ENCODE peak calls at places on chromosome 11, in five cellular contexts. O is fibroblast of mammary gland, K is tibial nerve, H is left ventricle myocardium inferior, R is dorsolateral prefrontal cortex. J is an unnamed sample.
A peak's percentile ranks its signal among the peaks of the same experiment; 100 is the strongest.

GRCh38 chr11:77112641-77113381 is 10.2 kb downstream of the OMP start:
- DNase-seq in O (no peak), K (no peak), H (no peak), R (no peak), J (no peak)

GRCh38 chr11:63945482-63946163 is 6.8 kb downstream of the NAA40 start:
- DNase-seq in O (peak; percentile 82), K (peak; percentile 57), H (peak; percentile 55), R (peak; percentile 38), J (peak; percentile 61)

GRCh38 chr11:102421262-102421661 is 31.3 kb downstream of the TMEM123 start:
- DNase-seq in O (no peak), K (no peak), H (no peak), R (no peak), J (no peak)

GRCh38 chr11:34749666-34750659 is 129.1 kb downstream of the EHF start:
- DNase-seq in O (peak; percentile 96), K (peak; percentile 81), H (peak; percentile 74), R (no peak), J (no peak)

GRCh38 chr11:57499413-57499982 is 16.0 kb downstream of the SLC43A1 start:
- DNase-seq in O (peak; percentile 86), K (peak; percentile 97), H (peak; percentile 98), R (peak; percentile 91), J (peak; percentile 99)

GRCh38 chr11:12220305-12220704 is 109.9 kb downstream of the MICAL2 start:
- DNase-seq in O (no peak), K (peak; percentile 37), H (peak; percentile 80), R (peak; percentile 50), J (no peak)

GRCh38 chr11:44525473-44526252 is 39.8 kb upstream of the CD82 start:
- DNase-seq in O (no peak), K (no peak), H (no peak), R (no peak), J (peak; percentile 41)

GRCh38 chr11:68828155-68828931 is 13.4 kb downstream of the CPT1A start:
- DNase-seq in O (no peak), K (no peak), H (peak; percentile 48), R (no peak), J (no peak)

GRCh38 chr11:111426615-111427014 is 47.5 kb upstream of the POU2AF1 start:
- DNase-seq in O (no peak), K (no peak), H (no peak), R (no peak), J (no peak)

GRCh38 chr11:26820739-26821138 is 98.9 kb upstream of the SLC5A12 start:
- DNase-seq in O (peak; percentile 93), K (no peak), H (no peak), R (no peak), J (no peak)

GRCh38 chr11:37076866-37077265 is 478.8 kb upstream of the RAG2 start:
- DNase-seq in O (no peak), K (no peak), H (no peak), R (no peak), J (peak; percentile 6)

GRCh38 chr11:65932558-65932919 is 12.7 kb upstream of the TSGA10IP start:
- DNase-seq in O (no peak), K (no peak), H (no peak), R (no peak), J (no peak)

GRCh38 chr11:65934014-65934413 is 11.3 kb upstream of the TSGA10IP start:
- DNase-seq in O (no peak), K (no peak), H (no peak), R (no peak), J (no peak)

GRCh38 chr11:65927904-65928397 is 8.7 kb downstream of the DRAP1 start:
- DNase-seq in O (no peak), K (no peak), H (no peak), R (no peak), J (no peak)

GRCh38 chr11:65928667-65929066 is 9.4 kb downstream of the DRAP1 start:
- DNase-seq in O (no peak), K (no peak), H (no peak), R (no peak), J (no peak)

DNA sequence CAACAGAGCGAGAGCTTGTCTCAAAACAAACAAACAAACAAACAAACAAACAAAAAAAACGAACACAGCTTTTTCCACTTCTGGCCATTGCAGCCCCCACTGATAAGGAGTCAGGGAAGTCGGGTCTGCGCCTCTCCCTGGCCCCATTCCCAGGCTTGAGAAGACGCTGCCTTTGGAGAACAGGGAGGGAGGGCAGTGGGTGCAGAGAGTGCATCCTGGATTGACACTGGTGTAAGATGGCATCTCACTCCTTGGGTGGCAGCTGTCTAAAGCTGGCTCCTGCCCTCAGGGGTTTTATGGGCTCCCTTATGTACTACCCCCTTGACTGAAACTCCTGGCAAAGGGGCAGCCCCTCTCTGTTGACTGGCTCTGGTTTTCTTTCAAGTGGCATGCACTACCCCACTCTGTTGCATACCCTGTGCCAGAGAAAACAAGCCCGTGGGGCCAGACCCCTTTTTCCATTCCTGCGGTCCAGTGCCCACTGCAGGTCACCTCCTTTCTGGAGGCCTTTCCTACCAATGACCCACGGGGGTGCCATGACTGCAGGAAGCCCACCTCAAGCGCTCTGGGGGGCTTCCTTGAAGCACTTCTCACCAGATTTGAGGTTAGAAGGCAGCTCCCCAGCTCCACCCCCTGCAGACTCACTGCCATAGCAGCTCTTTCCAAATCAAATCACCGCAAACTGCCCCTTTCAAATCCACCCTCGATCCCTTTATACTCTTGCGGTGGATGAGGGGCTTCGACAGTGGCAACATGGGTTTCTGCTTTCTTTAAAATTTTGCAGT is 12.7 kb downstream of the DRAP1 start:
- DNase-seq in O (no peak), K (no peak), H (no peak), R (no peak), J (no peak)
- TF ChIP-seq CTCF in O (no peak), K (no peak), H (no peak), R (no peak), J (no peak)

GRCh38 chr11:35798423-35798822 is 135.8 kb downstream of the TRIM44 start:
- DNase-seq in O (peak; percentile 40), K (no peak), H (no peak), R (no peak), J (no peak)

GRCh38 chr11:35802221-35802620 is 139.6 kb downstream of the TRIM44 start:
- DNase-seq in O (no peak), K (no peak), H (no peak), R (no peak), J (no peak)

GRCh38 chr11:35798983-35799382 is 136.4 kb downstream of the TRIM44 start:
- DNase-seq in O (no peak), K (no peak), H (no peak), R (no peak), J (no peak)

GRCh38 chr11:35800970-35801953 is 138.7 kb downstream of the TRIM44 start:
- DNase-seq in O (no peak), K (no peak), H (no peak), R (no peak), J (no peak)

GRCh38 chr11:35799655-35800054 is 137.1 kb downstream of the TRIM44 start:
- DNase-seq in O (no peak), K (no peak), H (no peak), R (no peak), J (no peak)
- TF ChIP-seq CTCF in O (peak; percentile 18), K (no peak), H (no peak), R (peak; percentile 24), J (no peak)

DNA sequence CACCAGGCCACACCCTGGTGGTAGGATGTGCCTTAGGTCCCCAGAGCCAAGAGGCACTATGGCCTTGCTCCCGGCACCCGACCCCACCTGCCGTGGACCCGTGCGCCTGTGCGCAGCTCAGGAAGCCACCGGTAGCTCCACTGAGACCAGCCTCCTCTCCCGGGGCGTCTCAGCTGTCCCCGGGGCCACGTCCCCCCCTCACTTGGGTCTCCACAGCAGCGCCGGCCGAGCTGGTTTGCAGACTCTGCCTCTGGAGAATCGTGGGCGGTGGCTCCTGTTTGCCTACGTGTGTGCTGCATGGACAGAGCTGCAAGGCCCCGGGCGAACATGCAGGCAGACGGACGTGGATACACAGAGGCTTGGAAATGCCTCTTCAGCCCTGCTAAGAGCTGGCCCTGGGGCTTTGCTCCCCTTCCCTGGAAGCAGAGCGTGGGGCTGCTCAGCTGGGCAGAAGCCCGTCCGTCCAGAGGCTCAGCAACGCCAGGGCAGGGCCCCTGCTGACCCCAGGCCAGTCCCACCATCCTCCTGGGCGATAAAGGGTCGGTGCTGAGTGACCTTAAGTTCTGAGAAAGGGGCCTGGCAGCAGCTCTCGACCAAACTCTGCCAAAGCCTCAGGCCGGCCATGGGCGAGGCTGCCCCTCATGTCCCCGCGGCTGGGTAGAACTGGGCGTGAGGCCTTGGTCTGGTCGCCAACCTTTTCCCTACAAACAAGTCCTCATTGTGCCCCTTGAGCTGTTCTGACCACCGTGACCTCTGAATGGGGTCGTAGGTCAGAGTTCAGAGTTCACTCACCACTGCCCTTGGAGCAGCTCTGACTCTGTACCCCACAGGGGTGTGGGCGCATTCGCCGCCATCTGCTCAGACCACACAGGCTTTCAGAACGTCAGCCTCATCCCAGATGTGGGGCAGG is 15.2 kb upstream of the MUC5B start:
- DNase-seq in O (no peak), K (peak; percentile 11), H (peak; percentile 7), R (no peak), J (no peak)
- TF ChIP-seq CTCF in O (no peak), K (no peak), H (no peak), R (no peak), J (no peak)

GRCh38 chr11:100972046-100972445 is 157.6 kb downstream of the PGR start:
- DNase-seq in O (no peak), K (no peak), H (no peak), R (no peak), J (no peak)

GRCh38 chr11:100966366-100966765 is 163.2 kb downstream of the PGR start:
- DNase-seq in O (no peak), K (no peak), H (no peak), R (no peak), J (no peak)

GRCh38 chr11:100970273-100971164 is 159.1 kb downstream of the PGR start:
- DNase-seq in O (no peak), K (no peak), H (no peak), R (no peak), J (no peak)

GRCh38 chr11:100965346-100965745 is 164.3 kb downstream of the PGR start:
- DNase-seq in O (peak; percentile 10), K (no peak), H (no peak), R (no peak), J (no peak)

GRCh38 chr11:100969008-100969407 is 160.6 kb downstream of the PGR start:
- DNase-seq in O (no peak), K (no peak), H (no peak), R (no peak), J (no peak)
- TF ChIP-seq CTCF in O (no peak), K (no peak), H (no peak), R (no peak), J (no peak)

J was measured in nephron progenitor cell.